ENCODE peak calls at places on chromosomes 6 and 20, in eight cellular contexts. E is GM12865, H is neural progenitor cell, N is brain microvascular endothelial cell, C is fibroblast of the aortic adventitia, G is kidney, J is tibial nerve, K is AG10803. P is an unnamed sample.

GRCh38 chr20:32506721-32507120 is 78.4 kb downstream of the NOL4L start:
- DNase-seq in E (no peak), H (no peak), N (no peak), C (no peak), G (peak), J (no peak), K (no peak), P (no peak)

GRCh38 chr6:127586372-127586771 is 9.4 kb downstream of the C6orf58 start:
- DNase-seq in E (no peak), H (peak), N (no peak), C (no peak), G (no peak), J (no peak), K (no peak), P (no peak)

GRCh38 chr6:24480705-24481104 is 8.7 kb downstream of the GPLD1 start:
- DNase-seq in E (no peak), H (no peak), N (no peak), C (no peak), G (no peak), J (no peak), K (no peak), P (no peak)

GRCh38 chr6:107418118-107418517 is 41.2 kb downstream of the PDSS2 start:
- DNase-seq in E (peak), H (peak), N (peak), C (peak), G (no peak), J (no peak), K (no peak), P (no peak)

GRCh38 chr20:48728042-48728837 is 99.6 kb downstream of the PREX1 start:
- DNase-seq in E (no peak), H (no peak), N (no peak), C (no peak), G (peak), J (no peak), K (no peak), P (no peak)

GRCh38 chr6:84623956-84624680 is 140.3 kb downstream of the TBX18 start:
- DNase-seq in E (no peak), H (no peak), N (peak), C (peak), G (no peak), J (peak), K (peak), P (peak)

GRCh38 chr6:89242574-89243330 is 25.6 kb upstream of the GABRR1 start:
- DNase-seq in E (peak), H (peak), N (peak), C (peak), G (no peak), J (no peak), K (peak), P (peak)

GRCh38 chr6:138088307-138088744 is 18.9 kb downstream of the PERP start:
- DNase-seq in E (no peak), H (no peak), N (peak), C (peak), G (no peak), J (peak), K (peak), P (peak)

GRCh38 chr20:32674362-32674789 is 635 bp upstream of the C20orf203 start:
- DNase-seq in E (peak), H (peak), N (peak), C (peak), G (no peak), J (peak), K (peak), P (no peak)

GRCh38 chr6:3294921-3295871 is 36.4 kb downstream of the PSMG4 start:
- DNase-seq in E (no peak), H (peak), N (no peak), C (no peak), G (peak), J (no peak), K (no peak), P (no peak)

DNA sequence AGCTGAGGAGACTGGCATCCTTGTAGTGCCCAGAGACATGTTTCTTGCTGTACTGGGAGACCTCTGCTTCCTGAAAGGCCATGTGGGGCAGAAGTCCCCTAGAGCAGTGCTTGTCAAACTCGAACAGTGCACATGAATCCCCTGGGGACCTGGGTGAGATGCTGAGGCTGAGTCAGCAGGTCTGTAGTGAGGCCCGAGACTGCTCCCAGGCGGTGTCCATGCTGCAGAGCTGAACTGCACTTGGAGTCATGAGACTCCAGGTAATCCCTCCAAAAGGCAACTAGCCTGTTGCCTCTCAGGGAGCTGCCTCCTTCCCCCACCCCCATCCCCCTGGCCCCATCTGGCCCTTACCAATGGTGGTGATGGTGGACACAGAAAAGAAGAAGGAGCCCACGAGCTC is 3.7 kb downstream of the KCNK17 start:
- DNase-seq in E (peak), H (no peak), N (no peak), C (no peak), G (no peak), J (no peak), K (no peak), P (no peak)
- H3K4me3 ChIP-seq in E (no peak), H (no peak), N (no peak), C (no peak), G (no peak), J (no peak), K (no peak), P (no peak)

GRCh38 chr6:93036835-93037234 is 382.5 kb downstream of the EPHA7 start:
- DNase-seq in E (peak), H (peak), N (peak), C (peak), G (no peak), J (no peak), K (no peak), P (no peak)
- TF ChIP-seq CTCF in E (peak), H (peak), N (peak), C (peak), G (peak), J (no peak), K (no peak), P (no peak)

GRCh38 chr20:38843346-38843745 is 37.8 kb downstream of the PPP1R16B start:
- DNase-seq in E (peak), H (no peak), N (no peak), C (no peak), G (no peak), J (no peak), K (no peak), P (no peak)

GRCh38 chr20:38840894-38841470 is 35.5 kb downstream of the PPP1R16B start:
- DNase-seq in E (no peak), H (no peak), N (no peak), C (no peak), G (no peak), J (no peak), K (no peak), P (no peak)

GRCh38 chr20:38842558-38842981 is 37.1 kb downstream of the PPP1R16B start:
- DNase-seq in E (peak), H (no peak), N (no peak), C (no peak), G (peak), J (no peak), K (no peak), P (no peak)

GRCh38 chr20:38841570-38841969 is 36.1 kb downstream of the PPP1R16B start:
- DNase-seq in E (no peak), H (no peak), N (no peak), C (no peak), G (no peak), J (no peak), K (no peak), P (no peak)

GRCh38 chr20:38842017-38842416 is 36.5 kb downstream of the PPP1R16B start:
- DNase-seq in E (peak), H (no peak), N (no peak), C (no peak), G (no peak), J (no peak), K (no peak), P (no peak)
- H3K4me3 ChIP-seq in E (peak), H (no peak), N (no peak), C (no peak), G (no peak), J (no peak), K (no peak), P (no peak)

DNA sequence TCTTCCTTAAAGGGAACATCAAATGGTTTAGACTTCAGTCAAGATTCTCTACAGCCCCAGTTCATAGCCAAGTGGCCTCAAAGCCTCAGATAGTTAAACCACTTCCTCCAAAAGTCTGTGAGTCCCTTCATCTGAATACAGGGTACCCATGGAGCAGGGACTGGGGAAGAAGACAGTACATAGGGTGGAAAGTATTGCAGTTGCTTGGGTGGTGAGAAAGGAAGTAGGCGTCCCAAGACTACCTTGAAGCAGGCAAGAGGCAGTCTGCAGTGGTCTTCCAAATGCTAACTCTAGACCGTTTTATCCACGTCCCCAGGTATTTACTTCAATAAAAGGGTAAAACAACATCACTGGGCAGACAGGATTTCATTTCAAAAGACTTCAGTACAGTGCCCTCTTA is 2.0 kb downstream of the FYN start:
- DNase-seq in E (peak), H (no peak), N (no peak), C (peak), G (no peak), J (no peak), K (peak), P (no peak)
- TF ChIP-seq CTCF in E (no peak), H (no peak), N (no peak), C (no peak), G (no peak), J (no peak), K (no peak), P (no peak)

DNA sequence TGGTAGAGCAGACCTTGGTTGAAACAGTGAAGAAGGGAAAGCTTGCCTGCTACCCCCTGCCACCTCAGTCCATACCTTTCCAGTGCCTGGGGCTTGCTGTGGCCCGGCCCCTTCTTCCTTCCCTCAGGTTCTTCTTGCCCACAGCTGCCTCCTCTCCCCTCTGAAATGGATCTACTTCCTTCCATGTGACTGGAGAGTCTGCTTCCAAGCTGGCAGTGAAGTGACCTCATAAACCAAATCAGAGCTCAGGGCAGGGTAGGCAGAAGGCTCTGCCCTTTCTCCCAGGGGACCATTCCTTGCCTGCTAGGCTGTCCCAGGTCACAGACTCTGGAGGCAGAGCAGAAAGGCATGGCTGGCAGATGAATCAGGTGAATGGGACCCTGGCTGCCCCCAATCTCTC is 23.8 kb upstream of the SRF start:
- DNase-seq in E (no peak), H (no peak), N (no peak), C (no peak), G (no peak), J (no peak), K (no peak), P (no peak)
- H3K4me3 ChIP-seq in E (no peak), H (no peak), N (no peak), C (no peak), G (no peak), J (no peak), K (no peak), P (no peak)

DNA sequence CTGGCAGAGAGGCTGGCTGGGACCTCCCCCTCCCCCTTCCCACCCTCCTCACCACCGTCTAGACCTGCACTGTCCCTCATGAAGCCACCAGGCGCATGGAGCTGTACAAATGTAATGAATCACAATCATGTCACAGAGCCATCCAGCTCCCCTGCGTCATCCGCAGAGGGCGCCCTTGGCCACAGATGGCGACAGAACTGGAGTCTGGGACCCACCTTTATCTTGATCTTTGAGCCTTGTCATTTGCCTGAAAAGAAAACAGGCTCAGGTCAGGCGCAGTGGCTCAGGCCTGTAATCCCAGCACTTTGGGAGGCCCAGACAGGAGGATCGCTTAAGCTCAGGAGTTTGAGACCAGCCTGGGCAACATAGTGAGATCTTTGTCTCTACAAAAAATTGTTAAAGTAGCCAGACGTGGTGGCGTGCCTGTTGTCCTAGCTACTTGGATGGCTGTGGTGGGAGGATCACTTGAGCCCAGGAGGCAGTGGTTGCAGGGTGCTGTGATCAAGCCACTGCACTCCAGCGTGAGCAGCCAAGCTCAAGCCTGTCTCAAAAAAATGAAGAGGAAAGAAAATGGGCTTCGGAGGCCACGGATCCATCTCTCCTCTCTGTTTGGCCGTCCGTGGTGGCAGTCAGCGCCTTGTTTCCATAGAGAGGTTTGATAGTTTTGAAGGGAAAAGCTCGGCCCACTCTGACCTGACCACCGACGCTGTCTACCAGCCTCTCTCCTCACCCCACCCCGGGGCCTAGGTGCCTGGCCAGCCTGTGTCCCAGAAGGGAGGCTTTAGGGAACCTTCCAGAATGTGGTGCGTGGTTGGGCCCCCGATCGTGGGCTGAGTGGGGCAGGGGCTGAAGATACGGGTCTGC is 6.2 kb downstream of the COL9A3 start:
- DNase-seq in E (peak), H (peak), N (no peak), C (no peak), G (peak), J (no peak), K (no peak), P (no peak)
- TF ChIP-seq CTCF in E (peak), H (peak), N (peak), C (peak), G (peak), J (no peak), K (peak), P (peak)

GRCh38 chr6:28810655-28811053 is 113.1 kb downstream of the TRIM27 start:
- DNase-seq in E (peak), H (peak), N (no peak), C (no peak), G (no peak), J (no peak), K (no peak), P (no peak)
- H3K4me3 ChIP-seq in E (no peak), H (peak), N (peak), C (peak), G (no peak), J (no peak), K (peak), P (peak)

GRCh38 chr6:146901940-146902816 is 302.0 kb upstream of the STXBP5 start:
- DNase-seq in E (no peak), H (no peak), N (no peak), C (peak), G (no peak), J (no peak), K (no peak), P (no peak)
- TF ChIP-seq CTCF in E (no peak), H (no peak), N (peak), C (peak), G (no peak), J (no peak), K (peak), P (peak)